ENCODE peak calls at places on chromosomes 3 and 15, in four cellular contexts. R is GM12878, M is H1, T is HepG2. Z is an unnamed sample.

GRCh38 chr3:29286841-29287240 is 6.0 kb downstream of the RBMS3 start:
- DNase-seq in T (no peak), R (no peak), M (no peak), Z (no peak)

GRCh38 chr15:30924353-30924752 is 20.6 kb downstream of the FAN1 start:
- DNase-seq in M (no peak), T (no peak), R (no peak), Z (no peak)

GRCh38 chr15:79030470-79030869 is 60.1 kb downstream of the RASGRF1 start:
- DNase-seq in R (no peak), T (no peak), M (no peak), Z (peak)

GRCh38 chr3:189395825-189396224 is 224.1 kb downstream of the TPRG1 start:
- DNase-seq in T (no peak), R (no peak), M (no peak), Z (no peak)

GRCh38 chr15:40914486-40914885 is 14.7 kb upstream of the DLL4 start:
- DNase-seq in M (no peak), T (no peak), R (no peak), Z (peak)

GRCh38 chr3:177431525-177432255 is 234.4 kb upstream of the TBL1XR1 start:
- DNase-seq in R (no peak), M (no peak), T (no peak), Z (peak)

GRCh38 chr3:72273615-72274014 is 488.7 kb upstream of the PROK2 start:
- DNase-seq in M (no peak), R (no peak), T (no peak), Z (no peak)

GRCh38 chr3:187958432-187959003 is 195.4 kb upstream of the LPP start:
- DNase-seq in R (no peak), T (no peak), M (no peak), Z (no peak)

GRCh38 chr3:14767706-14768105 is 51.1 kb upstream of the FGD5 start:
- DNase-seq in R (no peak), T (no peak), M (no peak), Z (no peak)

GRCh38 chr15:92907880-92908279 is 7.8 kb downstream of the CHD2 start:
- DNase-seq in T (no peak), R (no peak), M (no peak), Z (no peak)

GRCh38 chr3:132209860-132210259 is 107.3 kb upstream of the ACP3 start:
- DNase-seq in R (no peak), M (no peak), T (no peak), Z (no peak)

GRCh38 chr3:47002490-47003410 is 23.3 kb downstream of the NBEAL2 start:
- DNase-seq in T (no peak), R (no peak), M (peak), Z (peak)

GRCh38 chr15:86615411-86615810 is 535.7 kb downstream of the AGBL1 start:
- DNase-seq in R (no peak), T (no peak), M (no peak), Z (no peak)

GRCh38 chr3:52176951-52177700 is 20.8 kb upstream of the ALAS1 start:
- DNase-seq in M (no peak), R (no peak), T (peak), Z (no peak)

GRCh38 chr3:55203006-55203405 is 275.1 kb upstream of the LRTM1 start:
- DNase-seq in T (no peak), M (no peak), R (no peak), Z (no peak)

GRCh38 chr15:77083381-77084160 is 12.7 kb upstream of the TSPAN3 start:
- DNase-seq in M (peak), R (peak), T (peak), Z (no peak)

GRCh38 chr3:58497074-58497473 is 5.2 kb downstream of the KCTD6 start:
- DNase-seq in R (no peak), M (no peak), T (no peak), Z (no peak)

GRCh38 chr3:129596194-129597086 is 10.0 kb downstream of the PLXND1 start:
- DNase-seq in M (no peak), T (peak), R (no peak), Z (peak)

GRCh38 chr15:66008920-66009572 is 139.8 kb downstream of the RAB11A start:
- DNase-seq in R (peak), M (no peak), T (no peak), Z (peak)

DNA sequence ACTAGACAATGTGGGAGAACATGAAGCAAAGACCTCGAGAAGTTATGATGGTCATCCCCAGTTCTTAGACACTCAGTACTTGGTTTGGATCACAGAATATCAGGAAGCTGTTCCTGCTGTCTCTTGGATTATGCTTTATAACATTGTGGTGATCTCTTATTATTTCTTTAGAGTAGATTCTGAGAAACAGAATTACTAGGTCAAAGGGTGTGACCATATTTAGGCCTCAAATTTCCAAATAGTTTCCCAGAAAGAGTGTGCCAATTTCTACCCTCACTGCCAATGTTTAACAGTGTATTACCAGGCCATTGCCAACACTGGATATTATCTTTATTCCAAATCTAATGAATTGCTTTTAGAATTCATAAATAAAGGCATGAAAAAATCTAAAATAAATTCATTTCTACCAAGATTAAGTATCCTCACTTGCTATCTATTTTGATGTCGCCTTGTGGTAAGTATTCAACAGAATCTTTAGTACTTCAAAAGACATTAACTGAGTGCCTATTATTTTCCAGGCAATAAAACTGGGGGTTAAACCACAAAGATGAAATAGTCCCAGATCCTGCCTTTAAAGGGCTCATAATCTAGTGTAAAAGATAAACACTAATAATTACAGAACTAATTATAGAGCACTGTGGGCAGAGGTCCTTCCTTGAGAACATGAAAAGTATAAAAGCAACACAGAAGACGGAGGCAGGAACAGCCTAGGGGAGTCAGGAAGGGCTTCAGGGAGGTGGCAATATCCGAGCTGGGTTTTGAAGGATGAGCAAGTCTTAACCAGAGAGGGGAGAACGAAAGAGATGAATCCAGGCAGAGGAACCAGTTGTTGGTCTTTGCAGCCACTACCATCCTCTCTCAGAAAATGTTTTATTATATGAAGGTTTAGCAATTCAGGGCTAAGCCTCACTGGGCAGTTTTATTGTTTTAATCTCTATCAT is 86.8 kb downstream of the IGF2BP2 start:
- DNase-seq in R (no peak), M (no peak), T (no peak), Z (no peak)
- TF ChIP-seq RAD21 in R (no peak), M (no peak), T (no peak), Z (no peak)

GRCh38 chr3:5194341-5194740 is 6.8 kb downstream of the EDEM1 start:
- DNase-seq in T (no peak), M (no peak), R (no peak), Z (no peak)

GRCh38 chr3:5197470-5198312 is 10.2 kb downstream of the EDEM1 start:
- DNase-seq in M (no peak), R (peak), T (no peak), Z (peak)

GRCh38 chr3:5197022-5197421 is 9.5 kb downstream of the EDEM1 start:
- DNase-seq in T (no peak), R (no peak), M (no peak), Z (no peak)

GRCh38 chr3:5194801-5195509 is 7.4 kb downstream of the EDEM1 start:
- DNase-seq in T (peak), M (no peak), R (no peak), Z (peak)

GRCh38 chr3:5195605-5196004 is 8.1 kb downstream of the EDEM1 start:
- DNase-seq in R (no peak), M (no peak), T (no peak), Z (no peak)
- TF ChIP-seq CBX5 in R (no peak), M (no peak), T (no peak), Z (no peak)

DNA sequence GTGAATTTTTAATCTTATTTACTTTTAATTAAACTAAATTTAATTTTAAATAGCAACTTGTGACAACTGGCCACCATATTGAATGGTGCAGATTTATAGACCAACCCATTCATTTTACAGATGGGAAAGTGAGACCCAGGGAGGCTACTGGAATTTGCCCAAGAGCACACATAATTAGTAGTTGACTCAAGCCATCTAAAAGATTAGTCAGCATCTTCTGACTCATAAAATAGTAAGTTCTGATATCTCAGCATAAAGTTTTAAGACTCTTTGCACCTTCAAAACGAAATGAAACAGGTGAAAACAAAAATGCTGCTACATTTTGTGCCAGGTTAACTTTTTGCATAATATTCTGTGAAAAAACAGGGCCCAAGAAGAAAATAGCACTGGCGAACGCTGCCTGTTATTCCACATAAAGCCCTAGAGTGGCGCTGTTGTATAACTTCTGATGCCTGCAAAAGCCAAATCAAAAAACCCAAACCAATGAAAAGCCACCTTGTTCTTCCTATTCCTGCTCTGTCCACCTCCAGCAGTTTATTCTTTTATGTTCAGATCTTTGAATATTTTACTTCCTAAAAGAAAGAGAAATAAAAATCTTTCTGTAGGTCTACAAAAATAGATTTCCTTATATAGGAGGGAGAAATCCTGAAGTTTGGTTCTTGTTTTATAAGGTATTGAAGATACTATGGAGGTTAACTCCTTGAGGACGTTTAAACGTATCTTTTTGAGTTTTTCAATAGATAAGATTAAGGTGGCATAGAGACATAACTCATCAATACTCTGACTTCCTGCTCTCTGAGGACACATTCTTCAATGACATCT is 62.8 kb downstream of the OTOL1 start:
- DNase-seq in R (no peak), T (peak), M (no peak), Z (peak)
- TF ChIP-seq RAD21 in R (peak), T (peak), M (peak), Z (peak)

DNA sequence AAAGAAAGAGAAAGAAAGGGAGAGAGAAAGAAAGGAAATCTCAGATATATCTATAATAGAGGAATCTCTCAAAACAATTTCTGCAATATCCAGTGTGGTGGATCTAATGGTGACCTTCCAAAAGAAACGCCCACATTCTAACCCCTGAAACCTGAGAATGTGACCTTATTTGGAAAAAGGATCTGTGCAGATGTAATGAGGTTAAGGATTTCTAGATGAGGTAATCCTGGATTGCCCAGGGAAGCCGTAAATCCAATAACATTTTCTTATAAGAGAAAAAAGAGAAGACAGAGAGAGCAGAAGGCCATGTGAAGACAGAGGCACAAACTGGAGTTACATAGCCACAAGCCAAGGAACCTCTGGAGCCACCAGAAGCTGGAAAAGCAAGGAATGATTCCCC is 307.6 kb downstream of the ZBTB20 start:
- DNase-seq in M (no peak), T (no peak), R (no peak), Z (no peak)
- TF ChIP-seq CBX5 in M (no peak), T (no peak), R (no peak), Z (no peak)

DNA sequence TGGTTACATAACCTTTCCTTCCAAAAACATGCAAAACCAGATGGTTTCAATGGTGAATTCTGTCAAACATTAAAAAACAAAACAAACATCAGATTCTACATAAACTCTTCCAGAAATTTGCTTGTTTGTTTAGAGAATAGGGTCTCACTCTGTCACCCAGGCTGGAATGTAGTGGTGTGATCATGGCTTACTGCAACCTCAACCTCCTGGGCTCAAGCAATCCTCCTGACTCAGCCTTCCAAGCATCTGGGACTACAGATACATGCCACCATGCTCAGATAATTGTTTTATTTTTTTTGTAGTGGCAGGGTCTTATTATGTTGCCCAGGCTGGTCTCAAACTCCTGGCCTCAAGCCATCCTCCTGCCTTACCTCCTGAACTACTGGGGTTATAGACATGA is 36.1 kb downstream of the FBXL2 start:
- DNase-seq in T (no peak), R (no peak), M (no peak), Z (no peak)
- TF ChIP-seq RAD21 in T (no peak), R (no peak), M (no peak), Z (no peak)